ENCODE peak calls at places on chromosomes 12 and 14, in seven cellular contexts. B is HFF-Myc; O is AG04450; D is heart left ventricle; S is Caco-2; R is CD8-positive, alpha-beta T cell; X is activated CD8-positive, alpha-beta T cell treated with anti-CD3 and anti-CD28 coated beads for 36 hours. G is an unnamed sample.

GRCh38 chr14:101183376-101184103 is 280.0 kb upstream of the RTL1 start:
- DNase-seq in B (no peak), O (no peak), D (no peak), S (peak; percentile 23), R (no peak), X (no peak), G (no peak)

GRCh38 chr14:55577229-55577628 is 2.8 kb upstream of the KTN1 start:
- DNase-seq in B (no peak), O (no peak), D (no peak), S (no peak), R (no peak), X (no peak), G (no peak)

GRCh38 chr12:59444932-59445331 is 150.9 kb upstream of the SLC16A7 start:
- DNase-seq in B (no peak), O (no peak), D (no peak), S (no peak), R (peak; percentile 11), X (peak; percentile 31), G (no peak)

GRCh38 chr14:72643317-72643801 is 250.5 kb downstream of the DPF3 start:
- DNase-seq in B (peak; percentile 94), O (peak; percentile 94), D (peak; percentile 74), S (no peak), R (no peak), X (no peak), G (no peak)

GRCh38 chr12:89663577-89664357 is 44.9 kb downstream of the ATP2B1 start:
- DNase-seq in B (no peak), O (no peak), D (no peak), S (no peak), R (no peak), X (peak; percentile 34), G (peak; percentile 32)

GRCh38 chr12:67926063-67926462 is 63.2 kb upstream of the IFNG-AS1 start:
- DNase-seq in B (no peak), O (no peak), D (no peak), S (no peak), R (no peak), X (no peak), G (no peak)

GRCh38 chr12:95117178-95117599 is 43.8 kb upstream of the NR2C1 start:
- DNase-seq in B (peak; percentile 62), O (peak; percentile 47), D (peak; percentile 50), S (peak; percentile 68), R (peak; percentile 67), X (peak; percentile 75), G (peak; percentile 63)

GRCh38 chr14:36111822-36112583 is 64.5 kb downstream of the PTCSC3 start:
- DNase-seq in B (no peak), O (no peak), D (no peak), S (no peak), R (no peak), X (no peak), G (no peak)

GRCh38 chr12:109741970-109742372 is 28.3 kb downstream of the FAM222A start:
- DNase-seq in B (no peak), O (no peak), D (no peak), S (peak; percentile 30), R (no peak), X (no peak), G (no peak)

GRCh38 chr14:23894687-23895419 is 58.7 kb upstream of the DHRS4 start:
- DNase-seq in B (no peak), O (no peak), D (no peak), S (no peak), R (no peak), X (no peak), G (no peak)

GRCh38 chr12:80272516-80272915 is 171.5 kb upstream of the PTPRQ start:
- DNase-seq in B (no peak), O (no peak), D (no peak), S (no peak), R (no peak), X (no peak), G (no peak)

GRCh38 chr12:14129601-14130178 is 148.3 kb upstream of the GRIN2B start:
- DNase-seq in B (no peak), O (no peak), D (no peak), S (no peak), R (no peak), X (no peak), G (no peak)

GRCh38 chr12:8866429-8866828 is 44.0 kb downstream of the A2ML1 start:
- DNase-seq in B (no peak), O (no peak), D (no peak), S (no peak), R (no peak), X (no peak), G (no peak)

GRCh38 chr14:62711351-62712023 is 333.8 kb downstream of the KCNH5 start:
- DNase-seq in B (no peak), O (no peak), D (no peak), S (no peak), R (no peak), X (no peak), G (no peak)

GRCh38 chr12:47896022-47896421 is 8.8 kb downstream of the VDR start:
- DNase-seq in B (no peak), O (no peak), D (no peak), S (no peak), R (no peak), X (no peak), G (no peak)

GRCh38 chr14:33237102-33237501 is 298.4 kb downstream of the NPAS3 start:
- DNase-seq in B (no peak), O (no peak), D (no peak), S (no peak), R (no peak), X (no peak), G (no peak)

GRCh38 chr12:123076604-123077297 is 74.1 kb downstream of the PITPNM2 start:
- DNase-seq in B (no peak), O (no peak), D (no peak), S (no peak), R (peak; percentile 62), X (peak; percentile 80), G (peak; percentile 69)

GRCh38 chr14:89681086-89682018 is 264.3 kb upstream of the FOXN3 start:
- DNase-seq in B (no peak), O (no peak), D (no peak), S (peak; percentile 32), R (peak; percentile 38), X (peak; percentile 83), G (peak; percentile 42)

GRCh38 chr12:52956987-52957386 is 8.1 kb downstream of the KRT18 start:
- DNase-seq in B (no peak), O (no peak), D (no peak), S (no peak), R (no peak), X (no peak), G (no peak)

GRCh38 chr12:121144416-121144914 is 11.8 kb downstream of the P2RX7 start:
- DNase-seq in B (no peak), O (no peak), D (no peak), S (no peak), R (no peak), X (no peak), G (no peak)

GRCh38 chr14:105448706-105449111 is 25.9 kb upstream of the CRIP2 start:
- DNase-seq in B (no peak), O (peak; percentile 6), D (peak; percentile 76), S (peak; percentile 74), R (peak; percentile 72), X (peak; percentile 69), G (peak; percentile 89)

GRCh38 chr14:26738571-26738970 is 140.7 kb upstream of the NOVA1 start:
- DNase-seq in B (no peak), O (no peak), D (no peak), S (no peak), R (no peak), X (no peak), G (no peak)

GRCh38 chr14:102913341-102914211 is 8.9 kb upstream of the AMN start:
- DNase-seq in B (no peak), O (no peak), D (no peak), S (no peak), R (no peak), X (no peak), G (no peak)

GRCh38 chr12:50901685-50902113 is 50.6 kb upstream of the HIGD1C start:
- DNase-seq in B (no peak), O (no peak), D (no peak), S (no peak), R (no peak), X (no peak), G (no peak)

GRCh38 chr14:34172477-34173368 is 221.8 kb upstream of the EGLN3 start:
- DNase-seq in B (no peak), O (no peak), D (no peak), S (no peak), R (no peak), X (no peak), G (no peak)

GRCh38 chr12:102957339-102958050 is at the start of gene ASCL1:
- DNase-seq in B (no peak), O (no peak), D (no peak), S (no peak), R (no peak), X (no peak), G (peak; percentile 73)

GRCh38 chr12:120563495-120563894 is 17.7 kb downstream of the POP5 start:
- DNase-seq in B (no peak), O (no peak), D (no peak), S (no peak), R (no peak), X (no peak), G (no peak)

DNA sequence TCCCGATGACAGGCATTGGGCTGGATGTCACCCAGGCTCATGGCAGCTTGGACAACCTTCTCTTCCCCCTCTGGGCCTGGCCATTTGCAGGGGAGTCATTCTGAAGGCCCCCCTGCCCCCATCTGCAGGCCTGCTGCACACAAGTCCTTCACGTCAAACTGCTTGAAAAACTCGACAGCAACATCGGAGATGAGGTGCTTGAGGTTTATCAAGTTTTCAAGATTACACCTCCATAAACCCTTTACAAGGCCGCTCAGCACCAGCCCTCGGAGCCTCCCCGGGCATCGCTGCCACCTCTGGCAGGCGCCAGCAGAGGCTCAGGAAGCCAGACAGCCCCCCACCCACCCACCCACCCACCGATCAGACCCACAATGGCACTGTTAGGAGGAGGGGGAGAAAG is 166.0 kb upstream of the GSC start:
- DNase-seq in B (no peak), O (no peak), D (no peak), S (no peak), R (no peak), X (no peak), G (no peak)
- TF ChIP-seq CTCF in B (no peak), O (no peak), D (no peak), S (no peak), R (no peak), X (no peak), G (no peak)

GRCh38 chr12:11347810-11348209 is 37.6 kb upstream of the PRB4 start:
- DNase-seq in B (no peak), O (no peak), D (no peak), S (peak; percentile 9), R (no peak), X (no peak), G (no peak)
- TF ChIP-seq CTCF in B (no peak), O (peak; percentile 5), D (peak; percentile 42), S (peak; percentile 53), R (no peak), X (no peak), G (no peak)

GRCh38 chr14:64766430-64767151 is 62.4 kb downstream of the PLEKHG3 start:
- DNase-seq in B (no peak), O (no peak), D (peak; percentile 20), S (no peak), R (no peak), X (no peak), G (no peak)
- TF ChIP-seq CTCF in B (no peak), O (no peak), D (no peak), S (no peak), R (no peak), X (no peak), G (no peak)

DNA sequence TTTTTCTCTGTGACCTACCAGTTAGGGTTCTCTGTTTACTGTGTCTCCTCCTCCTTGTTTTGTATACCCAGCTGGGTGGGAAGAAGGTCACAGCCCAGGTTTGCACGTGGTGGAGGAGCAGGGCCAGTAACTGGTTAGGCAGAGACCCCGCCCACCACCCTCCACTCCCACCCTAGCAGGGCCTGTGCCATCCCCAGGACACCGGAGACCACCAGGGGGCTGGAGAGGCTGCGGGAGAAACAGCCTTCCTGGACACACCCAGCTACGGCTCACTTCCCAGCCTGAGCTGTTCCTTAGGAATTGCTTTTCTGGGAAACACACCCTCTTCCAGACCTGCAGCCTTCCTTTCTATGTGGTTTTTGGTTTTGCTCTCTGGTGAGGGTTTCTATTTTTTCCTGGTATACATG is 21.1 kb downstream of the BDKRB2 start:
- DNase-seq in B (peak; percentile 45), O (no peak), D (peak; percentile 39), S (peak; percentile 63), R (no peak), X (no peak), G (no peak)
- TF ChIP-seq CTCF in B (peak; percentile 60), O (peak; percentile 46), D (no peak), S (peak; percentile 58), R (no peak), X (no peak), G (no peak)